ENCODE peak calls at places on chromosomes 6 and 20, in seven cellular contexts. L is endothelial cell of umbilical vein, Z is pancreas, W is AG09319, I is BJ, D is lower lobe of right lung, C is WTC11. B is an unnamed sample.

GRCh38 chr20:56163806-56164205 is 84.7 kb upstream of the MC3R start:
- DNase-seq in L (no peak), Z (no peak), W (no peak), I (no peak), D (no peak), C (no peak), B (no peak)

GRCh38 chr6:85942844-85943243 is 300.2 kb upstream of the SYNCRIP start:
- DNase-seq in L (no peak), Z (no peak), W (no peak), I (no peak), D (no peak), C (no peak), B (no peak)

GRCh38 chr6:125191916-125192609 is 38.5 kb downstream of the TPD52L1 start:
- DNase-seq in L (peak), Z (peak), W (no peak), I (no peak), D (peak), C (peak), B (peak)

GRCh38 chr6:12344949-12345693 is 55.0 kb downstream of the EDN1 start:
- DNase-seq in L (no peak), Z (no peak), W (no peak), I (no peak), D (no peak), C (no peak), B (no peak)

GRCh38 chr6:106560966-106561740 is 68.1 kb downstream of the RTN4IP1 start:
- DNase-seq in L (no peak), Z (no peak), W (peak), I (no peak), D (no peak), C (no peak), B (no peak)

GRCh38 chr20:40046703-40047102 is 642.3 kb downstream of the MAFB start:
- DNase-seq in L (no peak), Z (no peak), W (no peak), I (no peak), D (no peak), C (no peak), B (no peak)

GRCh38 chr20:25626779-25627178 is 3.0 kb upstream of the NANP start:
- DNase-seq in L (no peak), Z (no peak), W (no peak), I (no peak), D (no peak), C (no peak), B (no peak)

GRCh38 chr6:166907871-166908806 is 48.2 kb downstream of the RNASET2 start:
- DNase-seq in L (no peak), Z (no peak), W (no peak), I (no peak), D (no peak), C (no peak), B (no peak)

GRCh38 chr20:24502661-24503060 is 33.2 kb downstream of the SYNDIG1 start:
- DNase-seq in L (no peak), Z (no peak), W (no peak), I (no peak), D (no peak), C (no peak), B (no peak)

GRCh38 chr6:129672345-129672691 is 37.7 kb downstream of the ARHGAP18 start:
- DNase-seq in L (no peak), Z (no peak), W (no peak), I (no peak), D (no peak), C (no peak), B (no peak)

GRCh38 chr6:127481628-127482027 is 22.4 kb upstream of the KIAA0408 start:
- DNase-seq in L (peak), Z (no peak), W (no peak), I (no peak), D (no peak), C (no peak), B (no peak)

GRCh38 chr6:41194386-41194785 is 6.6 kb downstream of the TREML2 start:
- DNase-seq in L (no peak), Z (no peak), W (no peak), I (no peak), D (no peak), C (no peak), B (no peak)

GRCh38 chr6:162053084-162053483 is 674.5 kb downstream of the PRKN start:
- DNase-seq in L (no peak), Z (peak), W (no peak), I (no peak), D (no peak), C (no peak), B (no peak)

GRCh38 chr6:18260448-18261106 is 3.8 kb downstream of the DEK start:
- DNase-seq in L (no peak), Z (no peak), W (no peak), I (no peak), D (peak), C (no peak), B (peak)

GRCh38 chr6:105469951-105470350 is 67.1 kb upstream of the PREP start:
- DNase-seq in L (no peak), Z (no peak), W (no peak), I (no peak), D (no peak), C (no peak), B (no peak)

DNA sequence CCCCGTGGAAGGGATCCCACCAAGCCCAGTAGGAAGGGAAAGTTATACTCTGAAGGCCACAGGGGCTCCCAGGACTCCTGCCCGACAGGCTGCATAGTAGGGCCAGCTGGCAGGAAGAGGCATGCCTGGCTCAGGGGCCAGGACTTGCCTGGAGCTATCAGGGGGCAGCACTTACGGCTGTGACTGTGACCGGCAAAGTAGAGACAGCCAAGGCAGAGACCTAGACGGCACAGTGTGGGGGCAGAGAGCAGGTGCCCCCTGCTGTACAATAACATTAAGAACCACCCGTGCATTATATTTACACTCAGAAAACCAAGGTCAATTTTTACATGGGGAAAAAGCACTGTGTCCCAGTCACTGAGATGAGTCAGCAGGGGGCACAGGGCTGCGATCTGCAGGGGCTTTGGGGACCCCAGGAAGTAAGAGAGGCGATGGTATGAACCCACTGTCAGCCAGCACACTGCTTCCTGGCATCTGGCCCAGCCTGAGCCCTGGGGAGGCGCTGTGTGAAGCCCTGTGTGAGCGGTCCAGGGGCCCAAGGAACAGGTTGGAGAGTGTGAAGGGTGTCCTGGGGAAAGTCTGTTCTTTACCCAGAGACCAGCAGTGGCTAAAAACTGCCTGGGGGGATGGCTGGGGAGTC is 9.9 kb downstream of the CCDC167 start:
- DNase-seq in L (no peak), Z (no peak), W (no peak), I (no peak), D (no peak), C (no peak), B (no peak)
- TF ChIP-seq CTCF in L (no peak), Z (no peak), W (peak), I (no peak), D (peak), C (no peak), B (no peak)

GRCh38 chr6:110646951-110647910 is 168.0 kb downstream of the CDK19 start:
- DNase-seq in L (no peak), Z (no peak), W (no peak), I (no peak), D (no peak), C (peak), B (no peak)
- TF ChIP-seq CTCF in L (peak), Z (no peak), W (peak), I (peak), D (peak), C (peak), B (no peak)

DNA sequence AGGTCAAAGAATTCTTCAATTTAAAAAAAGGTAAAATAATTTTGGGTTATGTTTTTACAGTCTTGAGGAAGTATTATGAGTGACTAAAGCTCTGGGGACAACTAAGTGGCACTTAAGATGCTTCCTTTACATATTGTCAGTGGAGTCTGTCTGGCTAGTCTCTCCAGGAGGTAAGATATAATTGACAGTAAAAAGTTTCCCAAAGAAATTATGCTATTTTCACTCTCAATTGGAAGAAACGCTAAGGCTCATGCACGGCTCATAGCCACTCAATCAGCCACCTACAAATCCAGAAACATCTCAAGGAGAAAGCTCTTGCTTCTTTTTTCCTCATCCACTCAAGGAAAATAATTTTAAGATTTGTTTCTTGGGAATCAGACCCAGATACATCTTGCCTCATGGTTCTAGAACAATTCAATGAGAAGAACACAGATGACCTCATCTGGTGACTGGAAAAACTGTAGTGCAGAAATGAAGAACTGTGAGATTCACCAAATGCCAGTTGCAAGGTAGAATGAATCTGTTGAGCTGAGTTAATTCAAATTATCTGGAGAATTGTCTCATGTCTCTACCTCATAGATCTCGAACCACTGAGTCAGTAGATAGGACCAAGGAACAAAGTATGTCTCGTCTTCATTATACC is 252.9 kb downstream of the TPBG start:
- DNase-seq in L (no peak), Z (no peak), W (no peak), I (no peak), D (no peak), C (no peak), B (no peak)
- TF ChIP-seq CTCF in L (no peak), Z (no peak), W (peak), I (peak), D (no peak), C (no peak), B (no peak)

DNA sequence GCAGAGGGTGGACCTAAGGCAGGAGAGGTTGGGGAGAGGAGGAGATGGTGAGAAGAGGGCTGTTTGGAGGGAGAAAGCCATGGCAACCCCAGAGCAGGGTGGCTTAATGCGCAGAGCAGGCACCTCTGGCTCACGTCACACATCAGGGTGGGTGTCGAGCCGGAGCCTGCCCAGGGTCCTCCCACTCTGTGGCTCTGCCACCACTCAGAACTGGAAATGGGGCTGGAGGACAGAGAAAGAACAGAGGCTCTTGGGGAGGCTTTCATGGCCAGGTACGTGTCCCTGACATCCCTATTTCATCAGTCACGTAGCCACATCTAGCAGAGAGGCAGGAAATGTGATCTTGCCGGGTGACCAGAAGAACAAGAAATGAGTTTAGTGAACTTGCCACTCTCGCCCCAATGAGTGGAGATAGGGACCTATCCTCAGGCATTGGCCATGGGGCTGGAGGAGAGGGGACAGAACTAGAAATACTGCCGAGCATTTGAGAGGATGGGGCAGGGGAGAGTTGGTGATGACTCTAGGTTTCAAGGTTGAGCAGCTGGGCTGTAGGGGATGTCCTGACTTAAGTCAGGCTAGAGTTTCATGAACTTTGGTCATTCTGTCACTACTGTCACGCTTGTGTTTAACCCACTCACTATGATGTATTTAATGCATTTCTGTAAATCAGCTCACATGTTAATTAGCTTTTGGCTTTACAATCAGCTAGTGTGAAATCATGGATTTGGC is 52.6 kb downstream of the CDH26 start:
- DNase-seq in L (no peak), Z (no peak), W (no peak), I (no peak), D (no peak), C (no peak), B (no peak)
- TF ChIP-seq CTCF in L (no peak), Z (no peak), W (no peak), I (no peak), D (no peak), C (no peak), B (no peak)

GRCh38 chr6:140017470-140017869 is 643.0 kb upstream of the CITED2 start:
- DNase-seq in L (no peak), Z (no peak), W (no peak), I (no peak), D (no peak), C (no peak), B (no peak)

GRCh38 chr6:140009286-140009685 is 634.8 kb upstream of the CITED2 start:
- DNase-seq in L (no peak), Z (no peak), W (no peak), I (no peak), D (no peak), C (no peak), B (no peak)

GRCh38 chr6:140007525-140007924 is 633.1 kb upstream of the CITED2 start:
- DNase-seq in L (no peak), Z (no peak), W (no peak), I (no peak), D (no peak), C (no peak), B (no peak)

GRCh38 chr6:140012146-140012545 is 637.7 kb upstream of the CITED2 start:
- DNase-seq in L (no peak), Z (no peak), W (no peak), I (no peak), D (no peak), C (no peak), B (no peak)

DNA sequence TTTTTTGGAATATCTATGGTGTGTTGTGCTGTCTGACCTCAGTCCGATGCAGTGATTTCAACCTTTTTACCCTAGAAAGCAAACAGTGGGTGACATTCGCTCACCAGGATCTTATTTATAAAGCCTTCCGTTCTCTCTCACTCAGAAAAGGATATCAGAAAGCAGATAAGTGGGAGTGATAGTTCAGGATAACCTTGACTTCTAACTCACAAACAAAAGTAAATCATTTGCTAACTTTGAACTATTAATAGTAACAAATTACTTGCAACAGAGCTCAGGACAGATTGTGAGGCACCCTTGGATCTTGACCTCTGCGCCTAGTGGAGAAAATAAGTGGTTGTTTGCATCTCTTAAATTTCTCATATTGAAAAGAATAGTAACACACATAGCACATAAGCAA is 637.1 kb upstream of the CITED2 start:
- DNase-seq in L (no peak), Z (no peak), W (no peak), I (no peak), D (no peak), C (no peak), B (no peak)
- TF ChIP-seq CTCF in L (no peak), Z (no peak), W (no peak), I (no peak), D (no peak), C (no peak), B (no peak)